ENCODE peak calls at places on chromosomes 11 and 22, in five cellular contexts. K is effector CD4-positive, alpha-beta T cell; M is Ammon's horn; F is activated CD8-positive, alpha-beta memory T cell treated with anti-CD3 and anti-CD28 coated beads for 24 hours; O is mammary epithelial cell. N is an unnamed sample.

GRCh38 chr11:67400942-67401494 is 640 bp downstream of the PPP1CA start:
- DNase-seq in O (no peak), K (no peak), F (no peak), M (no peak), N (no peak)

GRCh38 chr11:47259178-47259977 is 1.6 kb downstream of the NR1H3 start:
- DNase-seq in K (no peak), F (peak; percentile 78), O (no peak), M (peak; percentile 45), N (no peak)

GRCh38 chr11:92330114-92330513 is 105.5 kb downstream of the FAT3 start:
- DNase-seq in F (no peak), O (no peak), M (no peak), K (no peak), N (no peak)

GRCh38 chr11:40203606-40204005 is 1255.8 kb downstream of the LRRC4C start:
- DNase-seq in F (no peak), O (no peak), M (no peak), K (no peak), N (no peak)

GRCh38 chr22:47138898-47139789 is 376.7 kb downstream of the TBC1D22A start:
- DNase-seq in F (no peak), M (no peak), O (no peak), K (no peak), N (no peak)

GRCh38 chr22:26835023-26835422 is 177.6 kb downstream of the MIAT start:
- DNase-seq in O (no peak), F (no peak), K (no peak), M (no peak), N (no peak)

GRCh38 chr22:50027639-50028537 is 15.3 kb upstream of the IL17REL start:
- DNase-seq in F (peak; percentile 80), M (peak; percentile 28), O (peak; percentile 65), K (peak; percentile 46), N (no peak)

GRCh38 chr11:77038029-77038824 is 4.0 kb downstream of the B3GNT6 start:
- DNase-seq in F (no peak), O (no peak), M (no peak), K (no peak), N (no peak)

GRCh38 chr11:126549273-126549585 is 193.7 kb downstream of the ST3GAL4 start:
- DNase-seq in O (no peak), F (no peak), M (no peak), K (no peak), N (no peak)

GRCh38 chr11:76794371-76795284 is 11.5 kb downstream of the TSKU start:
- DNase-seq in F (peak; percentile 48), K (no peak), O (no peak), M (no peak), N (no peak)

GRCh38 chr22:48065852-48066251 is 1303.4 kb downstream of the TBC1D22A start:
- DNase-seq in O (no peak), F (no peak), M (no peak), K (no peak), N (no peak)

GRCh38 chr11:4577761-4578160 is 3.8 kb upstream of the OR52I2 start:
- DNase-seq in K (no peak), F (no peak), M (no peak), O (no peak), N (no peak)

GRCh38 chr22:27105142-27106025 is 448.0 kb downstream of the MIAT start:
- DNase-seq in M (no peak), F (no peak), K (no peak), O (no peak), N (no peak)

GRCh38 chr22:22771696-22772377 is 115.8 kb upstream of the IGLL5 start:
- DNase-seq in F (peak; percentile 47), M (no peak), O (no peak), K (no peak), N (no peak)

GRCh38 chr22:21632237-21632895 is at the start of gene CCDC116:
- DNase-seq in F (peak; percentile 81), O (no peak), K (peak; percentile 54), M (no peak), N (peak; percentile 61)

GRCh38 chr11:83818349-83818748 is 532.2 kb upstream of the CCDC90B start:
- DNase-seq in K (no peak), M (no peak), F (no peak), O (peak; percentile 5), N (no peak)

GRCh38 chr11:65421204-65422103 is 1.1 kb upstream of the NEAT1 start:
- DNase-seq in F (peak; percentile 91), K (peak; percentile 87), M (peak; percentile 94), O (peak; percentile 99), N (peak; percentile 89)

GRCh38 chr22:18085188-18085587 is 7.4 kb downstream of the PEX26 start:
- DNase-seq in O (no peak), F (no peak), K (no peak), M (no peak), N (no peak)

GRCh38 chr11:110356769-110357671 is 60.6 kb upstream of the RDX start:
- DNase-seq in F (no peak), M (no peak), O (peak; percentile 26), K (no peak), N (no peak)

GRCh38 chr11:114135737-114136151 is 76.2 kb downstream of the ZBTB16 start:
- DNase-seq in F (no peak), O (no peak), K (no peak), M (no peak), N (no peak)

GRCh38 chr11:122756417-122756816 is 81.9 kb upstream of the CRTAM start:
- DNase-seq in K (peak; percentile 26), M (peak; percentile 76), O (no peak), F (no peak), N (no peak)

GRCh38 chr11:126548576-126549272 is 193.2 kb downstream of the ST3GAL4 start:
- DNase-seq in O (no peak), M (no peak), F (no peak), K (no peak), N (no peak)

GRCh38 chr22:37747090-37747714 is 50.4 kb downstream of the TRIOBP start:
- DNase-seq in F (no peak), M (no peak), O (peak; percentile 56), K (no peak), N (no peak)

GRCh38 chr22:37302617-37303555 is 20.6 kb downstream of the CYTH4 start:
- DNase-seq in M (no peak), F (no peak), O (no peak), K (no peak), N (no peak)

GRCh38 chr11:119416606-119417580 is 6.1 kb downstream of the THY1 start:
- DNase-seq in F (no peak), O (peak; percentile 44), K (no peak), M (peak; percentile 43), N (no peak)

GRCh38 chr22:38296372-38296771 is 20.9 kb downstream of the CSNK1E start:
- DNase-seq in K (no peak), O (peak; percentile 52), F (no peak), M (no peak), N (no peak)

GRCh38 chr11:104918113-104918824 is 20.0 kb upstream of the CASP12 start:
- DNase-seq in M (no peak), O (peak; percentile 11), K (no peak), F (no peak), N (no peak)

GRCh38 chr22:45201678-45202332 is 38.1 kb downstream of the NUP50 start:
- DNase-seq in K (no peak), F (no peak), O (peak; percentile 68), M (no peak), N (no peak)

GRCh38 chr11:121460941-121461514 is 8.3 kb upstream of the SORL1-AS1 start:
- DNase-seq in K (no peak), F (no peak), M (no peak), O (no peak), N (no peak)

N was measured in activated T-helper 1 cell treated with anti-CD3 and anti-CD28 coated beads, Interleukin-12 subunit alpha, Interleukin-12 subunit beta, Interleukin-2, Interleukin-4 antibody, amounts not matched to agents 30 ng/mL and 10 ng/mL and 1 ng/mL, durations not matched to agents 14 hours and 24 hours and 36 hours.